ENCODE peak calls at places on chromosome X, in ten cellular contexts. X is cardiac fibroblast, P is kidney epithelial cell, B is neural crest cell, O is astrocyte of the spinal cord, A is Peyer's patch, T is dorsolateral prefrontal cortex, J is choroid plexus epithelial cell, G is progenitor cell of endocrine pancreas, R is upper lobe of right lung. S is an unnamed sample.

GRCh38 chrX:150680974-150681373 is 12.2 kb upstream of the MTMR1 start:
- DNase-seq in X (peak), P (no peak), B (no peak), O (peak), A (no peak), T (no peak), J (peak), G (no peak), R (no peak), S (no peak)

GRCh38 chrX:79366888-79367749 is at the start of gene ITM2A:
- DNase-seq in X (peak), P (no peak), B (peak), O (no peak), A (peak), T (no peak), J (peak), G (no peak), R (peak), S (peak)

GRCh38 chrX:154373340-154374306 is 811 bp downstream of the FLNA start:
- DNase-seq in X (peak), P (no peak), B (peak), O (peak), A (peak), T (no peak), J (peak), G (peak), R (peak), S (peak)

GRCh38 chrX:132071260-132071659 is 48.2 kb downstream of the STK26 start:
- DNase-seq in X (peak), P (no peak), B (no peak), O (peak), A (no peak), T (no peak), J (peak), G (no peak), R (no peak), S (no peak)

GRCh38 chrX:39983715-39984114 is 114.0 kb downstream of the BCOR start:
- DNase-seq in X (peak), P (no peak), B (no peak), O (peak), A (no peak), T (no peak), J (peak), G (no peak), R (no peak), S (no peak)

GRCh38 chrX:9456250-9457074 is 8.4 kb upstream of the TBL1X start:
- DNase-seq in X (no peak), P (no peak), B (no peak), O (no peak), A (no peak), T (no peak), J (no peak), G (no peak), R (no peak), S (no peak)

GRCh38 chrX:21745756-21746155 is 12.2 kb downstream of the SMPX start:
- DNase-seq in X (peak), P (no peak), B (peak), O (peak), A (peak), T (peak), J (peak), G (no peak), R (no peak), S (peak)

GRCh38 chrX:22134681-22135080 is 102.6 kb downstream of the PHEX start:
- DNase-seq in X (peak), P (peak), B (no peak), O (peak), A (no peak), T (no peak), J (peak), G (no peak), R (no peak), S (no peak)

GRCh38 chrX:135737361-135738071 is 24.1 kb downstream of the CT45A1 start:
- DNase-seq in X (peak), P (no peak), B (no peak), O (no peak), A (no peak), T (no peak), J (peak), G (no peak), R (no peak), S (no peak)

GRCh38 chrX:13469963-13470679 is 99.3 kb upstream of the EGFL6 start:
- DNase-seq in X (peak), P (peak), B (no peak), O (no peak), A (no peak), T (no peak), J (no peak), G (no peak), R (no peak), S (no peak)

GRCh38 chrX:119502727-119503483 is 34.7 kb downstream of the SLC25A5 start:
- DNase-seq in X (peak), P (no peak), B (no peak), O (peak), A (peak), T (no peak), J (peak), G (no peak), R (peak), S (no peak)

GRCh38 chrX:154476821-154477220 is 2.3 kb downstream of the LAGE3 start:
- DNase-seq in X (no peak), P (no peak), B (no peak), O (no peak), A (no peak), T (no peak), J (no peak), G (no peak), R (peak), S (no peak)

GRCh38 chrX:44596277-44596676 is 53.6 kb upstream of the FUNDC1 start:
- DNase-seq in X (no peak), P (no peak), B (no peak), O (no peak), A (no peak), T (no peak), J (no peak), G (no peak), R (no peak), S (no peak)

GRCh38 chrX:154411322-154411980 is at the start of gene TAFAZZIN:
- DNase-seq in X (peak), P (no peak), B (peak), O (peak), A (peak), T (peak), J (peak), G (peak), R (peak), S (peak)

GRCh38 chrX:150696264-150696789 is 3.1 kb downstream of the MTMR1 start:
- DNase-seq in X (no peak), P (no peak), B (no peak), O (no peak), A (no peak), T (no peak), J (no peak), G (no peak), R (no peak), S (no peak)

GRCh38 chrX:134634691-134635090 is 23.6 kb downstream of the PLAC1 start:
- DNase-seq in X (peak), P (no peak), B (no peak), O (peak), A (no peak), T (no peak), J (no peak), G (no peak), R (no peak), S (no peak)

GRCh38 chrX:130114141-130114561 is 3.9 kb upstream of the ELF4 start:
- DNase-seq in X (no peak), P (no peak), B (no peak), O (peak), A (no peak), T (peak), J (no peak), G (no peak), R (no peak), S (no peak)

GRCh38 chrX:115693476-115693875 is 132.5 kb downstream of the PLS3 start:
- DNase-seq in X (no peak), P (no peak), B (no peak), O (no peak), A (no peak), T (no peak), J (no peak), G (no peak), R (no peak), S (no peak)

GRCh38 chrX:3638280-3638873 is 75.1 kb downstream of the PRKX start:
- DNase-seq in X (peak), P (no peak), B (peak), O (peak), A (peak), T (peak), J (peak), G (peak), R (no peak), S (peak)

GRCh38 chrX:153600921-153601320 is 2.0 kb upstream of the CCNQ start:
- DNase-seq in X (no peak), P (no peak), B (no peak), O (no peak), A (no peak), T (no peak), J (no peak), G (no peak), R (no peak), S (no peak)

GRCh38 chrX:46327229-46328081 is 217.8 kb downstream of the ZNF674 start:
- DNase-seq in X (peak), P (peak), B (peak), O (peak), A (peak), T (no peak), J (peak), G (peak), R (peak), S (peak)

GRCh38 chrX:314049-314448 is 4.5 kb downstream of the GTPBP6 start:
- DNase-seq in X (no peak), P (no peak), B (no peak), O (no peak), A (no peak), T (no peak), J (no peak), G (no peak), R (no peak), S (no peak)

GRCh38 chrX:150897371-150898319 is 823 bp downstream of the CD99L2 start:
- DNase-seq in X (peak), P (no peak), B (no peak), O (peak), A (peak), T (peak), J (peak), G (peak), R (peak), S (peak)

GRCh38 chrX:130834149-130834548 is 68.9 kb downstream of the ENOX2 start:
- DNase-seq in X (peak), P (no peak), B (no peak), O (no peak), A (no peak), T (no peak), J (no peak), G (no peak), R (no peak), S (peak)

GRCh38 chrX:131704136-131704695 is 160.3 kb downstream of the OR13H1 start:
- DNase-seq in X (no peak), P (peak), B (no peak), O (peak), A (peak), T (peak), J (no peak), G (no peak), R (no peak), S (no peak)

GRCh38 chrX:119688856-119689455 is 4.0 kb downstream of the SEPTIN6 start:
- DNase-seq in X (no peak), P (no peak), B (no peak), O (no peak), A (no peak), T (no peak), J (no peak), G (no peak), R (no peak), S (no peak)

GRCh38 chrX:13747836-13748235 is 13.3 kb downstream of the OFD1 start:
- DNase-seq in X (no peak), P (peak), B (no peak), O (peak), A (peak), T (no peak), J (peak), G (no peak), R (no peak), S (no peak)

GRCh38 chrX:11470231-11470630 is 177.0 kb downstream of the AMELX start:
- DNase-seq in X (peak), P (peak), B (no peak), O (peak), A (no peak), T (no peak), J (peak), G (no peak), R (no peak), S (no peak)

GRCh38 chrX:78199851-78200250 is 60.4 kb upstream of the TAF9B start:
- DNase-seq in X (peak), P (no peak), B (no peak), O (peak), A (no peak), T (no peak), J (peak), G (no peak), R (no peak), S (no peak)

GRCh38 chrX:109818921-109819320 is 85.9 kb upstream of the ACSL4 start:
- DNase-seq in X (no peak), P (no peak), B (no peak), O (no peak), A (no peak), T (no peak), J (no peak), G (no peak), R (no peak), S (no peak)

GRCh38 chrX:105307762-105308161 is 87.3 kb upstream of the TEX13A start:
- DNase-seq in X (peak), P (no peak), B (no peak), O (peak), A (no peak), T (no peak), J (peak), G (no peak), R (no peak), S (no peak)

GRCh38 chrX:71167031-71167781 is 22.6 kb downstream of the NLGN3 start:
- DNase-seq in X (no peak), P (no peak), B (no peak), O (no peak), A (no peak), T (no peak), J (no peak), G (no peak), R (no peak), S (no peak)

GRCh38 chrX:148928803-148929202 is 428.4 kb downstream of the AFF2 start:
- DNase-seq in X (peak), P (peak), B (no peak), O (peak), A (no peak), T (no peak), J (peak), G (no peak), R (no peak), S (no peak)

GRCh38 chrX:130626521-130626920 is 224.7 kb downstream of the RBMX2 start:
- DNase-seq in X (no peak), P (no peak), B (no peak), O (peak), A (no peak), T (no peak), J (no peak), G (no peak), R (no peak), S (no peak)

GRCh38 chrX:40508560-40508959 is 72.2 kb upstream of the ATP6AP2 start:
- DNase-seq in X (no peak), P (no peak), B (no peak), O (no peak), A (no peak), T (no peak), J (peak), G (no peak), R (no peak), S (no peak)

DNA sequence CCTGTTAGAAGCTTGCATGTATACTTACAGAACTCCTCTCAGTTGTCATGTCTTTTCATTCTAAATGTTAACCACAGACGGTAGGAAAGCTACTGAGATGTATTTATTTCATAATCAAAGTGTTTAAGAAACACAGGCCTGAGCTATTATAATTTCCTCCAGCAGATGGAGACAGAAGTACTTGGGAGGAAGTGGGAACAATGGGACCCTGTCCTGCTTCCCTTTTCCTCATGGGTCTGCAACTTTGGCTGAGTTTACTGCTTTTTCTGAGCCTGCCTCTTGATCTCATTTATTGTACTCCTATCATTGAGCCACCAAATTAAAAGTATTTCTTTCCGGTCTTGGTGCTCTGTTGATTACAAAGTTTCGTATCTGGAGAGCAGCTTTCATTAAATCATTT is 67.7 kb upstream of the SPANXN2 start:
- DNase-seq in X (peak), P (no peak), B (peak), O (peak), A (no peak), T (no peak), J (peak), G (no peak), R (no peak), S (peak)
- TF ChIP-seq CTCF in X (peak), P (peak), B (peak), O (peak), A (no peak), T (no peak), J (peak), G (peak), R (peak), S (peak)

GRCh38 chrX:69152398-69152797 is 12.9 kb downstream of the PJA1 start:
- DNase-seq in X (peak), P (no peak), B (no peak), O (no peak), A (no peak), T (peak), J (no peak), G (no peak), R (no peak), S (no peak)
- TF ChIP-seq CTCF in X (no peak), P (no peak), B (no peak), O (no peak), A (no peak), T (no peak), J (no peak), G (no peak), R (no peak), S (no peak)

GRCh38 chrX:15469613-15470012 is 23.5 kb downstream of the PIR start:
- DNase-seq in X (no peak), P (no peak), B (no peak), O (no peak), A (no peak), T (no peak), J (no peak), G (no peak), R (no peak), S (no peak)

GRCh38 chrX:15465896-15466651 is 27.1 kb downstream of the PIR start:
- DNase-seq in X (peak), P (no peak), B (no peak), O (no peak), A (no peak), T (no peak), J (peak), G (no peak), R (no peak), S (no peak)

GRCh38 chrX:15465347-15465746 is 27.8 kb downstream of the PIR start:
- DNase-seq in X (no peak), P (no peak), B (no peak), O (no peak), A (no peak), T (no peak), J (no peak), G (no peak), R (no peak), S (no peak)

GRCh38 chrX:15471016-15471415 is 22.1 kb downstream of the PIR start:
- DNase-seq in X (peak), P (no peak), B (peak), O (peak), A (peak), T (peak), J (peak), G (peak), R (no peak), S (peak)

DNA sequence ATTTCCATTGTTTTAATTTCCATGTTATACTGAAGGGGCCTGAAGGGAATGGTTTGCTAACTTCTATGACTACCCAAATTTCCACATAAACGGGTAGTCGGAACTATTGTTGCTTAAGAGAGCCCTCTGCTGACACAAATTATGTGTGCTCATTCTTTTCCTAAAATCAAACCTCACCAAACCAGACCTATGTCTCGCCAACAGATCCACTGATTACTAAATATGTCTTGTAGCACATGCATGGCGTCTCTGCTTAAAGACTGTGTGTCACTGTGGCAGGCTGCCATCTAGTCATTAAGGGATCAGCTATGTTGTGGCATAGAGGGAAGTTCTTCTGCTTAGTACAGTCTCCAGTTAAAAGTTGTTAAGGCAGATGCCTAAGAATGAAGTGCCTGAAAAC is 25.1 kb downstream of the PIR start:
- DNase-seq in X (peak), P (no peak), B (no peak), O (peak), A (no peak), T (no peak), J (peak), G (no peak), R (no peak), S (no peak)
- TF ChIP-seq CTCF in X (peak), P (peak), B (peak), O (peak), A (peak), T (peak), J (peak), G (peak), R (peak), S (peak)

GRCh38 chrX:26651755-26652154 is 435.8 kb downstream of the MAGEB5 start:
- DNase-seq in X (no peak), P (no peak), B (no peak), O (no peak), A (no peak), T (no peak), J (peak), G (no peak), R (no peak), S (no peak)
- TF ChIP-seq CTCF in X (peak), P (no peak), B (peak), O (no peak), A (no peak), T (no peak), J (peak), G (no peak), R (no peak), S (no peak)

GRCh38 chrX:56564182-56564885 is 907 bp downstream of the UBQLN2 start:
- DNase-seq in X (peak), P (peak), B (no peak), O (peak), A (peak), T (no peak), J (peak), G (no peak), R (peak), S (peak)

GRCh38 chrX:56564921-56565861 is 1.8 kb downstream of the UBQLN2 start:
- DNase-seq in X (peak), P (no peak), B (no peak), O (no peak), A (no peak), T (no peak), J (peak), G (no peak), R (no peak), S (peak)

DNA sequence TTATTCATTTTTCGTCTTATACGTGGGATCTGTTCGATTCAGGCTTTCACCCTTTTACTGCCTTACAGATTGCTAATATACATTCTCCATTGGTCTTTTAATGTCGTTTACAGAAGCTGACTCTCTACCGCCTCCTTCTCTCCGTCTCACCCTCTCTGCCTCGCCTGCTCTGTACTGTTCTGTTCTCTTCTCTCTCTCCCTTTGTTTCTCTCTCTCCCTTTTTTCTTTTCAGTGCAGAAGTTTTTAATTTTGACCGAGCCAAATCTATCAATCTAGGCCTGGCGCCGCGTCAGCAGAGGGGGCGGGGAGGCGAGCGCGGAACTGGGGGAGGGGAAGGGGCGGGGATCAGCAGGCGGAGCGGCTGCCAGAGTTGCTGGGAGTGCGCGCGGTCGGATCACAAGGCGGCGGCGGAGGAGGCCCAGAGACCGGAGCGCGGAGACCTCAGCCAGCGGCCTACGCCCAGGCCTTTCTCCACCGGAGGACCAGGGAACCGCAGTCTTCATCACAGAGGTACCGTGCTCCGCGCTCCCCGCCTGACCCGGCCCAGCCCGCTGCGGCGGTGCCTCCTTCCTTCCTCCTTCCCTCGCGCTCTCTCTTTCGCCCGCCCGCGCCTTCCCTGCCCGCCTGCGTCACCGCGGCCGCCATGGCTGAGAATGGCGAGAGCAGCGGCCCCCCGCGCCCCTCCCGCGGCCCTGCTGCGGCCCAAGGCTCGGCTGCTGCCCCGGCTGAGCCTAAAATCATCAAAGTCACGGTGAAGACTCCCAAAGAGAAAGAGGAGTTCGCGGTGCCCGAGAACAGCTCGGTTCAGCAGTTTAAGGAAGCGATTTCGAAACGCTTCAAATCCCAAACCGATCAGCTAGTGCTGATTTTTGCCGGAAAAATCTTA is at the start of gene UBQLN2:
- DNase-seq in X (peak), P (no peak), B (peak), O (peak), A (peak), T (peak), J (peak), G (peak), R (peak), S (peak)
- TF ChIP-seq CTCF in X (peak), P (peak), B (peak), O (peak), A (no peak), T (no peak), J (peak), G (peak), R (no peak), S (no peak)

S was measured in nephron progenitor cell.